ENCODE peak calls at places on chromosome 4, in four cellular contexts. F is fibroblast of mammary gland, Q is occipital lobe, L is sciatic nerve. S is an unnamed sample.

GRCh38 chr4:76947369-76947768 is 2.2 kb upstream of the SEPTIN11 start:
- DNase-seq in L (no peak), Q (no peak), F (no peak), S (peak; percentile 41)

GRCh38 chr4:37758226-37758625 is 68.3 kb upstream of the PGM2 start:
- DNase-seq in F (peak; percentile 83), L (no peak), Q (no peak), S (peak; percentile 13)

GRCh38 chr4:145912391-145912790 is 26.2 kb downstream of the ZNF827 start:
- DNase-seq in Q (no peak), F (peak; percentile 63), L (no peak), S (no peak)

GRCh38 chr4:72430050-72430449 is 139.0 kb downstream of the ADAMTS3 start:
- DNase-seq in L (no peak), F (peak; percentile 34), Q (no peak), S (peak; percentile 56)

GRCh38 chr4:53592686-53593641 is 1.7 kb upstream of the LNX1 start:
- DNase-seq in L (no peak), Q (no peak), F (peak; percentile 41), S (no peak)

GRCh38 chr4:53500552-53500951 is 90.7 kb downstream of the LNX1 start:
- DNase-seq in L (no peak), Q (no peak), F (no peak), S (no peak)

GRCh38 chr4:140343303-140343702 is 30.1 kb upstream of the SCOC start:
- DNase-seq in Q (no peak), F (no peak), L (no peak), S (no peak)

GRCh38 chr4:13918110-13918509 is 290.6 kb upstream of the BOD1L1 start:
- DNase-seq in F (peak; percentile 100), L (no peak), Q (no peak), S (peak; percentile 97)

GRCh38 chr4:163697121-163697520 is 202.6 kb downstream of the TMA16 start:
- DNase-seq in Q (no peak), L (no peak), F (peak; percentile 57), S (peak; percentile 83)

GRCh38 chr4:64713256-64713840 is 304.1 kb upstream of the TECRL start:
- DNase-seq in L (no peak), F (peak; percentile 30), Q (no peak), S (peak; percentile 19)

GRCh38 chr4:154329268-154329858 is 162.2 kb downstream of the DCHS2 start:
- DNase-seq in Q (no peak), F (peak; percentile 57), L (no peak), S (peak; percentile 3)

GRCh38 chr4:15893967-15894366 is 44.6 kb downstream of the FGFBP1 start:
- DNase-seq in L (no peak), F (peak; percentile 96), Q (no peak), S (peak; percentile 94)

GRCh38 chr4:154727540-154727939 is 16.3 kb upstream of the LRAT start:
- DNase-seq in F (no peak), Q (no peak), L (no peak), S (no peak)

GRCh38 chr4:73308286-73308685 is 49.7 kb upstream of the ANKRD17 start:
- DNase-seq in L (no peak), Q (peak; percentile 25), F (peak; percentile 59), S (peak; percentile 47)

GRCh38 chr4:33649015-33649414 is 2595.3 kb downstream of the ARAP2 start:
- DNase-seq in L (no peak), F (peak; percentile 66), Q (no peak), S (peak; percentile 49)

GRCh38 chr4:93810340-93810992 is 18.1 kb upstream of the ATOH1 start:
- DNase-seq in L (no peak), F (no peak), Q (no peak), S (no peak)